ENCODE peak calls at places on chromosomes 12 and 14, in nine cellular contexts. J is esophagus squamous epithelium; H is LoVo; O is CD8-positive, alpha-beta memory T cell; M is T-helper 17 cell; X is KBM-7; B is endothelial cell of umbilical vein; S is NCI-H1694 treated with DMSO at 0.1 percent for 48 hours; W is epithelial cell of prostate. F is an unnamed sample.

GRCh38 chr12:120181991-120182631 is 12.4 kb downstream of the GCN1 start:
- DNase-seq in B (no peak), X (no peak), S (no peak), H (no peak), J (no peak), W (peak; percentile 88), M (no peak), O (no peak), F (no peak)

GRCh38 chr12:65878540-65878939 is 54.3 kb downstream of the HMGA2 start:
- DNase-seq in J (no peak), S (no peak), H (peak; percentile 53), B (peak; percentile 44), O (no peak), X (no peak), M (no peak), W (no peak), F (no peak)

GRCh38 chr12:75542942-75543341 is 31.5 kb upstream of the KRR1 start:
- DNase-seq in B (no peak), M (no peak), W (no peak), O (no peak), X (no peak), S (no peak), H (no peak), J (no peak), F (no peak)

GRCh38 chr12:30847259-30847658 is 79.3 kb upstream of the TSPAN11 start:
- DNase-seq in J (no peak), H (peak; percentile 82), S (peak; percentile 85), O (no peak), W (peak; percentile 16), B (peak; percentile 59), M (no peak), X (peak; percentile 59), F (peak; percentile 73)

GRCh38 chr14:104510216-104510615 is 69.3 kb upstream of the C14orf180 start:
- DNase-seq in M (no peak), X (no peak), O (no peak), J (no peak), S (no peak), B (no peak), W (no peak), H (no peak), F (no peak)

GRCh38 chr12:1360812-1361211 is 233.6 kb downstream of the FBXL14 start:
- DNase-seq in M (no peak), H (no peak), J (no peak), S (no peak), X (no peak), O (no peak), W (no peak), B (no peak), F (no peak)

GRCh38 chr12:64083285-64084210 is 138.5 kb downstream of the KICS2 start:
- DNase-seq in H (peak; percentile 55), W (peak; percentile 44), M (no peak), O (no peak), B (peak; percentile 61), S (peak; percentile 73), X (no peak), J (peak; percentile 3), F (peak; percentile 53)

GRCh38 chr12:117481470-117481869 is 120.0 kb upstream of the NOS1 start:
- DNase-seq in H (no peak), B (no peak), S (no peak), J (no peak), M (no peak), W (no peak), X (no peak), O (no peak), F (no peak)

GRCh38 chr14:66165337-66165736 is 320.8 kb upstream of the CCDC196 start:
- DNase-seq in W (no peak), M (no peak), H (no peak), S (no peak), B (no peak), O (no peak), X (no peak), J (no peak), F (no peak)

GRCh38 chr12:47813491-47814196 is 6.1 kb downstream of the HDAC7 start:
- DNase-seq in W (no peak), H (no peak), B (peak; percentile 55), J (no peak), O (no peak), X (no peak), M (no peak), S (no peak), F (no peak)

GRCh38 chr14:38578278-38578681 is 322.4 kb upstream of the CLEC14A start:
- DNase-seq in B (no peak), J (no peak), X (no peak), S (no peak), W (no peak), M (no peak), H (no peak), O (no peak), F (no peak)

GRCh38 chr12:56151672-56152131 is 685 bp upstream of the MYL6B start:
- DNase-seq in X (no peak), M (peak; percentile 41), B (no peak), O (peak; percentile 55), H (peak; percentile 82), S (peak; percentile 26), J (no peak), W (no peak), F (peak; percentile 46)

F was measured in NCI-H2029 treated with DMSO at 0.1 percent for 48 hours.